ENCODE peak calls at places on chromosomes 4 and X, in nine cellular contexts. H, T, J, I, D, E, V, L and G are unnamed samples.

GRCh38 chr4:159238631-159239030 is 135.8 kb downstream of the RAPGEF2 start:
- DNase-seq in H (no peak), T (no peak), J (no peak), I (no peak), D (peak; percentile 35), E (no peak), V (no peak), L (no peak), G (no peak)

GRCh38 chrX:140346711-140347110 is 158.2 kb downstream of the SOX3 start:
- DNase-seq in H (no peak), T (no peak), J (no peak), I (no peak), D (peak; percentile 41), E (no peak), V (no peak), L (no peak), G (no peak)

GRCh38 chr4:38759077-38759789 is 23.6 kb downstream of the TLR10 start:
- DNase-seq in H (peak; percentile 69), T (peak; percentile 52), J (peak; percentile 55), I (peak; percentile 61), D (peak; percentile 56), E (peak; percentile 88), V (peak; percentile 59), L (no peak), G (peak; percentile 2)

GRCh38 chr4:7206856-7207567 is 14.7 kb downstream of the SORCS2 start:
- DNase-seq in H (peak; percentile 85), T (no peak), J (no peak), I (peak; percentile 67), D (peak; percentile 92), E (peak; percentile 94), V (peak; percentile 69), L (no peak), G (no peak)

GRCh38 chr4:77510367-77510766 is 95.3 kb upstream of the CXCL13 start:
- DNase-seq in H (no peak), T (no peak), J (no peak), I (no peak), D (no peak), E (no peak), V (no peak), L (no peak), G (no peak)

GRCh38 chrX:74449322-74449936 is 28.1 kb downstream of the SLC16A2 start:
- DNase-seq in H (no peak), T (peak; percentile 27), J (peak; percentile 49), I (no peak), D (no peak), E (no peak), V (no peak), L (peak; percentile 8), G (peak; percentile 13)

GRCh38 chr4:134708026-134708425 is 506.4 kb upstream of the PABPC4L start:
- DNase-seq in H (no peak), T (no peak), J (no peak), I (no peak), D (no peak), E (no peak), V (no peak), L (no peak), G (no peak)

GRCh38 chr4:131370846-131371245 is 1778.2 kb upstream of the PCDH10 start:
- DNase-seq in H (no peak), T (no peak), J (no peak), I (no peak), D (no peak), E (no peak), V (no peak), L (no peak), G (no peak)

GRCh38 chrX:71017396-71017939 is 50.7 kb downstream of the SNX12 start:
- DNase-seq in H (peak; percentile 18), T (no peak), J (no peak), I (no peak), D (peak; percentile 25), E (no peak), V (no peak), L (no peak), G (no peak)

GRCh38 chr4:54296548-54297203 is 67.6 kb downstream of the PDGFRA start:
- DNase-seq in H (no peak), T (no peak), J (no peak), I (no peak), D (no peak), E (no peak), V (no peak), L (no peak), G (no peak)

GRCh38 chr4:102501635-102502382 is 650 bp downstream of the NFKB1 start:
- DNase-seq in H (peak; percentile 81), T (peak; percentile 61), J (peak; percentile 76), I (peak; percentile 59), D (peak; percentile 78), E (peak; percentile 94), V (peak; percentile 90), L (peak; percentile 50), G (peak; percentile 49)

GRCh38 chr4:53987761-53988171 is 76.6 kb downstream of the CHIC2 start:
- DNase-seq in H (no peak), T (no peak), J (no peak), I (no peak), D (peak; percentile 78), E (no peak), V (no peak), L (no peak), G (no peak)

GRCh38 chr4:6701371-6701770 is 7.7 kb downstream of the S100P start:
- DNase-seq in H (peak; percentile 11), T (peak; percentile 52), J (no peak), I (no peak), D (no peak), E (no peak), V (no peak), L (no peak), G (no peak)

GRCh38 chrX:72031118-72031517 is 100.6 kb downstream of the RTL5 start:
- DNase-seq in H (no peak), T (no peak), J (no peak), I (no peak), D (no peak), E (no peak), V (no peak), L (no peak), G (no peak)

GRCh38 chr4:87387237-87387636 is 3.8 kb downstream of the HSD17B11 start:
- DNase-seq in H (no peak), T (no peak), J (no peak), I (no peak), D (no peak), E (no peak), V (no peak), L (no peak), G (no peak)

DNA sequence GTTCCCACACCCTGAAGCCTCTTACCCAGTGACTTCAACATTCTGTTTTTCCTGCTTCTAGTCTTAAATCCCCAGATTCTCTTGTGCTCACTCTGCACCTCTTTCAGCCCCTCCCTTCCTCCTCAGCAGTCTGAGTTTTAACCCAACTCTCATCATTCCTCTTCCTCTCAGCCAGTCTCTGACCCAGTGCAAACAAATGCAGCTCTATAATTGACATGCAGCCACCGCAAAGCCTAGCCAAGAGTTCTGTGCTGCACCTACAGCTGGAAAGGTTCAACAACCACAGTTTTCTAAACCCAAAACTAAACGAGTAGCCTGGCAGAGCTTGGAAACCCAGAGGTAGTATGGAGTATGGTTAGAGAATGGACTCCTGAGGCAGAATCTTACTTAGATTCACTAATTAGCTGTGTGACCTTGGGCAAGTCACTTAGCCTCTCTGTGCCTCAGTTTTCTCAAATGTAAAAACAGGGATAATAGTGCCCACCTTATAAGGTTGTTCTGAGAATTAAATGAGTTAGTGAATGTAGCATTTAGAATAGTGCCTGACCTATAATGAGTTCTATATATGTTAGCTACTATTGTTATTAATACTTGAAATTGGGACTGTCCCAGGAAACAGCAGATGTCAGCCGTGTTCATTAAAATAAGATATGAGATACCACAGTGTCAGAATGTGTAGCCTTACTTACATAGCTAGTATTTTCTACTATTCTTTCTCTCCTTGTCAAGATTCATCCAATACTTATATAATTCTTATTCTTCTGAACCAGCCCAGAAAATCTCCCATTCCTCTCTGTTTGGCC is 3.5 kb downstream of the TMEM154 start:
- DNase-seq in H (no peak), T (no peak), J (no peak), I (no peak), D (no peak), E (no peak), V (no peak), L (no peak), G (no peak)
- H3K27ac ChIP-seq in H (no peak overlapping the region), T (no peak overlapping the region), J (no peak overlapping the region), I (no peak overlapping the region), D (no peak overlapping the region), E (no peak overlapping the region), V (no peak overlapping the region), L (no peak overlapping the region), G (no peak overlapping the region)

DNA sequence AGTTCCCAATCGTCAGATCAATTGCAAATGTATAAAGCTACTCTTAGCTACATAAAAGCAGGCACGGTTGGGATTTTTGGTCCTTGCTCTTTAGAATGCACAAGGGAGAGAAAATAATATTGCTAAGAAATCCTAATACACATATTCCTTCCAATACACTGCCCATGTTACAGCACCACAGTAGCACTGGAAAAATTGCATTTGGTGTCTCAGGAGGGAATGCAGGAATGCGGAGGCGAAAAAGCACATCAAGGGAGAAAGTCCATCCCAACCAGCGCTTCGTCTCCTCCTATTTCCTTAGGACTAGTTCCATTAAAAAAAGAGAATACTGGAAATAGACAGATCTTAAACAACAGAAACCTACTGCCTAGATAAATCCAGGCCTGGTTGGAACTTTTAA is 23.9 kb downstream of the ADGRA3 start:
- DNase-seq in H (no peak), T (no peak), J (no peak), I (no peak), D (no peak), E (no peak), V (no peak), L (no peak), G (no peak)
- H3K4me1 ChIP-seq in H (no peaks in the 10 kb centered on the region), T (no peaks in the 10 kb centered on the region), J (no peaks in the 10 kb centered on the region), I (no peaks in the 10 kb centered on the region), D (peaks cover under 1% of the 10 kb centered on the region), E (peaks cover 4% of the 10 kb centered on the region), V (peaks cover 17% of the 10 kb centered on the region), L (no peaks in the 10 kb centered on the region), G (no peaks in the 10 kb centered on the region)

DNA sequence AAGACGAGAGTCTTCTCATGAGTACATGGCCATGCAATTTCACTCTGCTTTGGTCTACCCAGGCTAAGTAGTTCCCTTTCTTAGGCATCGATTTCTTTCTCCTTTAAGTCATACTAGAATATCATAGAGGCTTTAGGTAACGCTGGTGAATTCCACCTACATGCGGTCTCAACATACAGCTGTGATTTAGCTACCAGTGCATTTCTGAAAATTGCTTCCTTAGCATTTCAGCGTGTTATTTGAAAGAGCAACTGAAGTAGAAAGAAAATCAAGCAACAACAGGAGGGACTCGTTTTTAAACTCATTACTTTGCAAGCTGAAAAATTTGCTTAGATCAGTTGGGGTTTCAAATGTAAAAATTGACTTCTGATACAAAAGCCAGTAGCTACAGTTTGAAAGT is 48.1 kb upstream of the RASGEF1B start:
- DNase-seq in H (no peak), T (no peak), J (no peak), I (no peak), D (no peak), E (no peak), V (no peak), L (no peak), G (no peak)
- H3K27ac ChIP-seq in H (no peak overlapping the region), T (no peak overlapping the region), J (no peak overlapping the region), I (no peak overlapping the region), D (no peak overlapping the region), E (no peak overlapping the region), V (no peak overlapping the region), L (no peak overlapping the region), G (no peak overlapping the region)

DNA sequence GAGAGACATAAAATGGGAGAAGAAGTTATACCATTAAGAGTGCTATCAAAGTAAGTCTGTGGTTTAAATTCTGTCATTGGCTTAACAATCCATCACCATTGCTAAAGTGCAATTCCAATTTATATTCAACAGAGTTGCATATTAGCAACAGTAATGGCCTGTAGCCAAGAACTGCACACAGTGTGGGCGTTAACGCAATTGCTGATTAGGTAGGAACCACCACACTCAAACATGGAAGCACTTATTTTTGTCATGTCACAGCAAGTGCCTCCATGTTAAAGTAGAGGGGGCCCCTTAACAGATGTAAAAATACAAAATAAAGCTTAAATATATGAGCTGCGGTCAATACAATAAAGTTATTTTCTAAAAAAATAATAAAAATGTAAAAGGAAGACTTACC is 10.8 kb downstream of the LARP7 start:
- DNase-seq in H (no peak), T (no peak), J (no peak), I (no peak), D (peak; percentile 10), E (no peak), V (no peak), L (no peak), G (no peak)
- H3K4me1 ChIP-seq in H (no peaks in the 10 kb centered on the region), T (no peaks in the 10 kb centered on the region), J (no peaks in the 10 kb centered on the region), I (peaks cover 9% of the 10 kb centered on the region), D (peaks cover 8% of the 10 kb centered on the region), E (no peaks in the 10 kb centered on the region), V (peaks cover under 1% of the 10 kb centered on the region), L (no peaks in the 10 kb centered on the region), G (no peaks in the 10 kb centered on the region)